ENCODE peak calls at places on chromosomes 6 and 20, in eight cellular contexts. One of them, this sample, is unnamed.

GRCh38 chr6:154466971-154467679 is 43.4 kb downstream of the CNKSR3 start:
- DNase-seq in stimulated activated naive CD8-positive, alpha-beta T cell treated with anti-CD3 and anti-CD28 coated beads, Interleukin-15, Interleukin-2, amounts not matched to agents 100 U/mL and 50 U/mL, for 24 hours: no peak
- DNase-seq in NCI-H2029: no peak
- DNase-seq in T-cell: no peak
- DNase-seq in NCI-H748 treated with DMSO at 0.1 percent for 48 hours: no peak
- DNase-seq in NCI-H446: no peak
- DNase-seq in heart left ventricle: no peak
- DNase-seq in NCI-H1105: no peak
- DNase-seq in this sample: no peak

GRCh38 chr6:53861543-53861942 is 66.7 kb downstream of the LRRC1 start:
- DNase-seq in stimulated activated naive CD8-positive, alpha-beta T cell treated with anti-CD3 and anti-CD28 coated beads, Interleukin-15, Interleukin-2, amounts not matched to agents 100 U/mL and 50 U/mL, for 24 hours: no peak
- DNase-seq in NCI-H2029: no peak
- DNase-seq in T-cell: no peak
- DNase-seq in NCI-H748 treated with DMSO at 0.1 percent for 48 hours: no peak
- DNase-seq in NCI-H446: no peak
- DNase-seq in heart left ventricle: no peak
- DNase-seq in NCI-H1105: no peak
- DNase-seq in this sample: no peak

GRCh38 chr6:31049518-31049917 is 39.2 kb downstream of the MUC22 start:
- DNase-seq in stimulated activated naive CD8-positive, alpha-beta T cell treated with anti-CD3 and anti-CD28 coated beads, Interleukin-15, Interleukin-2, amounts not matched to agents 100 U/mL and 50 U/mL, for 24 hours: no peak
- DNase-seq in NCI-H2029: no peak
- DNase-seq in T-cell: no peak
- DNase-seq in NCI-H748 treated with DMSO at 0.1 percent for 48 hours: no peak
- DNase-seq in NCI-H446: no peak
- DNase-seq in heart left ventricle: no peak
- DNase-seq in NCI-H1105: no peak
- DNase-seq in this sample: no peak

GRCh38 chr20:50892394-50892793 is 38.8 kb downstream of the ADNP start:
- DNase-seq in stimulated activated naive CD8-positive, alpha-beta T cell treated with anti-CD3 and anti-CD28 coated beads, Interleukin-15, Interleukin-2, amounts not matched to agents 100 U/mL and 50 U/mL, for 24 hours: no peak
- DNase-seq in NCI-H2029: no peak
- DNase-seq in T-cell: no peak
- DNase-seq in NCI-H748 treated with DMSO at 0.1 percent for 48 hours: no peak
- DNase-seq in NCI-H446: no peak
- DNase-seq in heart left ventricle: no peak
- DNase-seq in NCI-H1105: no peak
- DNase-seq in this sample: no peak

GRCh38 chr6:148890091-148890490 is 143.3 kb downstream of the UST start:
- DNase-seq in stimulated activated naive CD8-positive, alpha-beta T cell treated with anti-CD3 and anti-CD28 coated beads, Interleukin-15, Interleukin-2, amounts not matched to agents 100 U/mL and 50 U/mL, for 24 hours: no peak
- DNase-seq in NCI-H2029: no peak
- DNase-seq in T-cell: no peak
- DNase-seq in NCI-H748 treated with DMSO at 0.1 percent for 48 hours: no peak
- DNase-seq in NCI-H446: no peak
- DNase-seq in heart left ventricle: no peak
- DNase-seq in NCI-H1105: no peak
- DNase-seq in this sample: no peak

GRCh38 chr6:150183105-150183504 is 40.3 kb downstream of the PPP1R14C start:
- DNase-seq in stimulated activated naive CD8-positive, alpha-beta T cell treated with anti-CD3 and anti-CD28 coated beads, Interleukin-15, Interleukin-2, amounts not matched to agents 100 U/mL and 50 U/mL, for 24 hours: no peak
- DNase-seq in NCI-H2029: no peak
- DNase-seq in T-cell: no peak
- DNase-seq in NCI-H748 treated with DMSO at 0.1 percent for 48 hours: no peak
- DNase-seq in NCI-H446: no peak
- DNase-seq in heart left ventricle: no peak
- DNase-seq in NCI-H1105: no peak
- DNase-seq in this sample: no peak

GRCh38 chr6:13947611-13948178 is 22.9 kb downstream of the RNF182 start:
- DNase-seq in stimulated activated naive CD8-positive, alpha-beta T cell treated with anti-CD3 and anti-CD28 coated beads, Interleukin-15, Interleukin-2, amounts not matched to agents 100 U/mL and 50 U/mL, for 24 hours: no peak
- DNase-seq in NCI-H2029: no peak
- DNase-seq in T-cell: no peak
- DNase-seq in NCI-H748 treated with DMSO at 0.1 percent for 48 hours: no peak
- DNase-seq in NCI-H446: no peak
- DNase-seq in heart left ventricle: no peak
- DNase-seq in NCI-H1105: no peak
- DNase-seq in this sample: no peak

GRCh38 chr6:89597988-89598387 is 40.6 kb downstream of the LYRM2 start:
- DNase-seq in stimulated activated naive CD8-positive, alpha-beta T cell treated with anti-CD3 and anti-CD28 coated beads, Interleukin-15, Interleukin-2, amounts not matched to agents 100 U/mL and 50 U/mL, for 24 hours: no peak
- DNase-seq in NCI-H2029: peak; percentile 36
- DNase-seq in T-cell: no peak
- DNase-seq in NCI-H748 treated with DMSO at 0.1 percent for 48 hours: peak; percentile 32
- DNase-seq in NCI-H446: no peak
- DNase-seq in heart left ventricle: no peak
- DNase-seq in NCI-H1105: no peak
- DNase-seq in this sample: peak; percentile 6

GRCh38 chr6:133474516-133474915 is 233.4 kb downstream of the EYA4 start:
- DNase-seq in stimulated activated naive CD8-positive, alpha-beta T cell treated with anti-CD3 and anti-CD28 coated beads, Interleukin-15, Interleukin-2, amounts not matched to agents 100 U/mL and 50 U/mL, for 24 hours: no peak
- DNase-seq in NCI-H2029: no peak
- DNase-seq in T-cell: no peak
- DNase-seq in NCI-H748 treated with DMSO at 0.1 percent for 48 hours: no peak
- DNase-seq in NCI-H446: no peak
- DNase-seq in heart left ventricle: no peak
- DNase-seq in NCI-H1105: no peak
- DNase-seq in this sample: no peak

GRCh38 chr20:62642666-62643520 is 590 bp downstream of the SLCO4A1 start:
- DNase-seq in stimulated activated naive CD8-positive, alpha-beta T cell treated with anti-CD3 and anti-CD28 coated beads, Interleukin-15, Interleukin-2, amounts not matched to agents 100 U/mL and 50 U/mL, for 24 hours: peak; percentile 63
- DNase-seq in NCI-H2029: no peak
- DNase-seq in T-cell: peak; percentile 53
- DNase-seq in NCI-H748 treated with DMSO at 0.1 percent for 48 hours: no peak
- DNase-seq in NCI-H446: no peak
- DNase-seq in heart left ventricle: no peak
- DNase-seq in NCI-H1105: peak; percentile 48
- DNase-seq in this sample: peak; percentile 27

GRCh38 chr6:4664911-4665310 is 111.3 kb upstream of the CDYL start:
- DNase-seq in stimulated activated naive CD8-positive, alpha-beta T cell treated with anti-CD3 and anti-CD28 coated beads, Interleukin-15, Interleukin-2, amounts not matched to agents 100 U/mL and 50 U/mL, for 24 hours: no peak
- DNase-seq in NCI-H2029: no peak
- DNase-seq in T-cell: no peak
- DNase-seq in NCI-H748 treated with DMSO at 0.1 percent for 48 hours: no peak
- DNase-seq in NCI-H446: no peak
- DNase-seq in heart left ventricle: no peak
- DNase-seq in NCI-H1105: no peak
- DNase-seq in this sample: no peak

GRCh38 chr6:44053760-44054556 is 73.3 kb downstream of the MRPL14 start:
- DNase-seq in stimulated activated naive CD8-positive, alpha-beta T cell treated with anti-CD3 and anti-CD28 coated beads, Interleukin-15, Interleukin-2, amounts not matched to agents 100 U/mL and 50 U/mL, for 24 hours: no peak
- DNase-seq in NCI-H2029: no peak
- DNase-seq in T-cell: no peak
- DNase-seq in NCI-H748 treated with DMSO at 0.1 percent for 48 hours: no peak
- DNase-seq in NCI-H446: no peak
- DNase-seq in heart left ventricle: no peak
- DNase-seq in NCI-H1105: no peak
- DNase-seq in this sample: no peak

GRCh38 chr6:137465378-137466009 is 28.7 kb downstream of the OLIG3 start:
- DNase-seq in stimulated activated naive CD8-positive, alpha-beta T cell treated with anti-CD3 and anti-CD28 coated beads, Interleukin-15, Interleukin-2, amounts not matched to agents 100 U/mL and 50 U/mL, for 24 hours: no peak
- DNase-seq in NCI-H2029: no peak
- DNase-seq in T-cell: no peak
- DNase-seq in NCI-H748 treated with DMSO at 0.1 percent for 48 hours: peak; percentile 8
- DNase-seq in NCI-H446: no peak
- DNase-seq in heart left ventricle: no peak
- DNase-seq in NCI-H1105: no peak
- DNase-seq in this sample: no peak

GRCh38 chr20:44615169-44615791 is 32.9 kb downstream of the PKIG start:
- DNase-seq in stimulated activated naive CD8-positive, alpha-beta T cell treated with anti-CD3 and anti-CD28 coated beads, Interleukin-15, Interleukin-2, amounts not matched to agents 100 U/mL and 50 U/mL, for 24 hours: peak; percentile 22
- DNase-seq in NCI-H2029: no peak
- DNase-seq in T-cell: no peak
- DNase-seq in NCI-H748 treated with DMSO at 0.1 percent for 48 hours: no peak
- DNase-seq in NCI-H446: no peak
- DNase-seq in heart left ventricle: peak; percentile 66
- DNase-seq in NCI-H1105: no peak
- DNase-seq in this sample: no peak

GRCh38 chr6:29702519-29703103 is 20.6 kb upstream of the HLA-F start:
- DNase-seq in stimulated activated naive CD8-positive, alpha-beta T cell treated with anti-CD3 and anti-CD28 coated beads, Interleukin-15, Interleukin-2, amounts not matched to agents 100 U/mL and 50 U/mL, for 24 hours: peak; percentile 93
- DNase-seq in NCI-H2029: no peak
- DNase-seq in T-cell: peak; percentile 65
- DNase-seq in NCI-H748 treated with DMSO at 0.1 percent for 48 hours: peak; percentile 30
- DNase-seq in NCI-H446: no peak
- DNase-seq in heart left ventricle: peak; percentile 78
- DNase-seq in NCI-H1105: peak; percentile 28
- DNase-seq in this sample: no peak

GRCh38 chr6:134117409-134117808 is 65.0 kb upstream of the SLC2A12 start:
- DNase-seq in stimulated activated naive CD8-positive, alpha-beta T cell treated with anti-CD3 and anti-CD28 coated beads, Interleukin-15, Interleukin-2, amounts not matched to agents 100 U/mL and 50 U/mL, for 24 hours: no peak
- DNase-seq in NCI-H2029: no peak
- DNase-seq in T-cell: no peak
- DNase-seq in NCI-H748 treated with DMSO at 0.1 percent for 48 hours: no peak
- DNase-seq in NCI-H446: no peak
- DNase-seq in heart left ventricle: no peak
- DNase-seq in NCI-H1105: no peak
- DNase-seq in this sample: no peak

GRCh38 chr6:130382872-130383490 is 17.2 kb downstream of the TMEM200A start:
- DNase-seq in stimulated activated naive CD8-positive, alpha-beta T cell treated with anti-CD3 and anti-CD28 coated beads, Interleukin-15, Interleukin-2, amounts not matched to agents 100 U/mL and 50 U/mL, for 24 hours: no peak
- DNase-seq in NCI-H2029: no peak
- DNase-seq in T-cell: no peak
- DNase-seq in NCI-H748 treated with DMSO at 0.1 percent for 48 hours: no peak
- DNase-seq in NCI-H446: no peak
- DNase-seq in heart left ventricle: no peak
- DNase-seq in NCI-H1105: no peak
- DNase-seq in this sample: no peak

GRCh38 chr6:150053450-150053849 is 15.5 kb downstream of the ULBP3 start:
- DNase-seq in stimulated activated naive CD8-positive, alpha-beta T cell treated with anti-CD3 and anti-CD28 coated beads, Interleukin-15, Interleukin-2, amounts not matched to agents 100 U/mL and 50 U/mL, for 24 hours: no peak
- DNase-seq in NCI-H2029: no peak
- DNase-seq in T-cell: no peak
- DNase-seq in NCI-H748 treated with DMSO at 0.1 percent for 48 hours: no peak
- DNase-seq in NCI-H446: no peak
- DNase-seq in heart left ventricle: no peak
- DNase-seq in NCI-H1105: no peak
- DNase-seq in this sample: no peak

GRCh38 chr6:135305684-135306083 is 124.6 kb downstream of the MYB start:
- DNase-seq in stimulated activated naive CD8-positive, alpha-beta T cell treated with anti-CD3 and anti-CD28 coated beads, Interleukin-15, Interleukin-2, amounts not matched to agents 100 U/mL and 50 U/mL, for 24 hours: no peak
- DNase-seq in NCI-H2029: no peak
- DNase-seq in T-cell: no peak
- DNase-seq in NCI-H748 treated with DMSO at 0.1 percent for 48 hours: no peak
- DNase-seq in NCI-H446: no peak
- DNase-seq in heart left ventricle: no peak
- DNase-seq in NCI-H1105: no peak
- DNase-seq in this sample: no peak

GRCh38 chr20:845967-846893 is 12.7 kb downstream of the FAM110A start:
- DNase-seq in stimulated activated naive CD8-positive, alpha-beta T cell treated with anti-CD3 and anti-CD28 coated beads, Interleukin-15, Interleukin-2, amounts not matched to agents 100 U/mL and 50 U/mL, for 24 hours: no peak
- DNase-seq in NCI-H2029: no peak
- DNase-seq in T-cell: no peak
- DNase-seq in NCI-H748 treated with DMSO at 0.1 percent for 48 hours: no peak
- DNase-seq in NCI-H446: no peak
- DNase-seq in heart left ventricle: peak; percentile 49
- DNase-seq in NCI-H1105: no peak
- DNase-seq in this sample: no peak

GRCh38 chr6:46437671-46438221 is 53.5 kb downstream of the RCAN2 start:
- DNase-seq in stimulated activated naive CD8-positive, alpha-beta T cell treated with anti-CD3 and anti-CD28 coated beads, Interleukin-15, Interleukin-2, amounts not matched to agents 100 U/mL and 50 U/mL, for 24 hours: no peak
- DNase-seq in NCI-H2029: no peak
- DNase-seq in T-cell: no peak
- DNase-seq in NCI-H748 treated with DMSO at 0.1 percent for 48 hours: no peak
- DNase-seq in NCI-H446: no peak
- DNase-seq in heart left ventricle: no peak
- DNase-seq in NCI-H1105: no peak
- DNase-seq in this sample: no peak

GRCh38 chr6:73873081-73873480 is 177.1 kb downstream of the CD109 start:
- DNase-seq in stimulated activated naive CD8-positive, alpha-beta T cell treated with anti-CD3 and anti-CD28 coated beads, Interleukin-15, Interleukin-2, amounts not matched to agents 100 U/mL and 50 U/mL, for 24 hours: no peak
- DNase-seq in NCI-H2029: no peak
- DNase-seq in T-cell: no peak
- DNase-seq in NCI-H748 treated with DMSO at 0.1 percent for 48 hours: no peak
- DNase-seq in NCI-H446: no peak
- DNase-seq in heart left ventricle: no peak
- DNase-seq in NCI-H1105: no peak
- DNase-seq in this sample: no peak

GRCh38 chr6:32842690-32843089 is 1.2 kb downstream of the PSMB8 start:
- DNase-seq in stimulated activated naive CD8-positive, alpha-beta T cell treated with anti-CD3 and anti-CD28 coated beads, Interleukin-15, Interleukin-2, amounts not matched to agents 100 U/mL and 50 U/mL, for 24 hours: no peak
- DNase-seq in NCI-H2029: no peak
- DNase-seq in T-cell: no peak
- DNase-seq in NCI-H748 treated with DMSO at 0.1 percent for 48 hours: no peak
- DNase-seq in NCI-H446: no peak
- DNase-seq in heart left ventricle: no peak
- DNase-seq in NCI-H1105: no peak
- DNase-seq in this sample: no peak

GRCh38 chr20:11158146-11158545 is 484.3 kb upstream of the JAG1 start:
- DNase-seq in stimulated activated naive CD8-positive, alpha-beta T cell treated with anti-CD3 and anti-CD28 coated beads, Interleukin-15, Interleukin-2, amounts not matched to agents 100 U/mL and 50 U/mL, for 24 hours: no peak
- DNase-seq in NCI-H2029: no peak
- DNase-seq in T-cell: no peak
- DNase-seq in NCI-H748 treated with DMSO at 0.1 percent for 48 hours: no peak
- DNase-seq in NCI-H446: no peak
- DNase-seq in heart left ventricle: no peak
- DNase-seq in NCI-H1105: no peak
- DNase-seq in this sample: no peak

GRCh38 chr6:96923871-96924493 is 546 bp upstream of the KLHL32 start:
- DNase-seq in stimulated activated naive CD8-positive, alpha-beta T cell treated with anti-CD3 and anti-CD28 coated beads, Interleukin-15, Interleukin-2, amounts not matched to agents 100 U/mL and 50 U/mL, for 24 hours: no peak
- DNase-seq in NCI-H2029: no peak
- DNase-seq in T-cell: no peak
- DNase-seq in NCI-H748 treated with DMSO at 0.1 percent for 48 hours: peak; percentile 88
- DNase-seq in NCI-H446: no peak
- DNase-seq in heart left ventricle: no peak
- DNase-seq in NCI-H1105: no peak
- DNase-seq in this sample: no peak

GRCh38 chr20:18985551-18985950 is 172.0 kb downstream of the SCP2D1 start:
- DNase-seq in stimulated activated naive CD8-positive, alpha-beta T cell treated with anti-CD3 and anti-CD28 coated beads, Interleukin-15, Interleukin-2, amounts not matched to agents 100 U/mL and 50 U/mL, for 24 hours: peak; percentile 12
- DNase-seq in NCI-H2029: no peak
- DNase-seq in T-cell: no peak
- DNase-seq in NCI-H748 treated with DMSO at 0.1 percent for 48 hours: no peak
- DNase-seq in NCI-H446: no peak
- DNase-seq in heart left ventricle: no peak
- DNase-seq in NCI-H1105: no peak
- DNase-seq in this sample: no peak

GRCh38 chr6:116111552-116112528 is 11.2 kb downstream of the NT5DC1 start:
- DNase-seq in stimulated activated naive CD8-positive, alpha-beta T cell treated with anti-CD3 and anti-CD28 coated beads, Interleukin-15, Interleukin-2, amounts not matched to agents 100 U/mL and 50 U/mL, for 24 hours: peak; percentile 42
- DNase-seq in NCI-H2029: no peak
- DNase-seq in T-cell: no peak
- DNase-seq in NCI-H748 treated with DMSO at 0.1 percent for 48 hours: peak; percentile 45
- DNase-seq in NCI-H446: peak; percentile 24
- DNase-seq in heart left ventricle: no peak
- DNase-seq in NCI-H1105: peak; percentile 5
- DNase-seq in this sample: no peak

GRCh38 chr6:37204014-37204751 is 34.2 kb downstream of the PIM1 start:
- DNase-seq in stimulated activated naive CD8-positive, alpha-beta T cell treated with anti-CD3 and anti-CD28 coated beads, Interleukin-15, Interleukin-2, amounts not matched to agents 100 U/mL and 50 U/mL, for 24 hours: no peak
- DNase-seq in NCI-H2029: peak; percentile 40
- DNase-seq in T-cell: no peak
- DNase-seq in NCI-H748 treated with DMSO at 0.1 percent for 48 hours: no peak
- DNase-seq in NCI-H446: no peak
- DNase-seq in heart left ventricle: no peak
- DNase-seq in NCI-H1105: no peak
- DNase-seq in this sample: no peak

GRCh38 chr20:58019850-58020625 is 208.4 kb downstream of the ANKRD60 start:
- DNase-seq in stimulated activated naive CD8-positive, alpha-beta T cell treated with anti-CD3 and anti-CD28 coated beads, Interleukin-15, Interleukin-2, amounts not matched to agents 100 U/mL and 50 U/mL, for 24 hours: no peak
- DNase-seq in NCI-H2029: no peak
- DNase-seq in T-cell: no peak
- DNase-seq in NCI-H748 treated with DMSO at 0.1 percent for 48 hours: no peak
- DNase-seq in NCI-H446: no peak
- DNase-seq in heart left ventricle: no peak
- DNase-seq in NCI-H1105: no peak
- DNase-seq in this sample: no peak

GRCh38 chr6:36590237-36590636 is 3.9 kb upstream of the SRSF3 start:
- DNase-seq in stimulated activated naive CD8-positive, alpha-beta T cell treated with anti-CD3 and anti-CD28 coated beads, Interleukin-15, Interleukin-2, amounts not matched to agents 100 U/mL and 50 U/mL, for 24 hours: no peak
- DNase-seq in NCI-H2029: no peak
- DNase-seq in T-cell: no peak
- DNase-seq in NCI-H748 treated with DMSO at 0.1 percent for 48 hours: no peak
- DNase-seq in NCI-H446: no peak
- DNase-seq in heart left ventricle: no peak
- DNase-seq in NCI-H1105: no peak
- DNase-seq in this sample: no peak

GRCh38 chr6:107334026-107334425 is 125.3 kb downstream of the PDSS2 start:
- DNase-seq in stimulated activated naive CD8-positive, alpha-beta T cell treated with anti-CD3 and anti-CD28 coated beads, Interleukin-15, Interleukin-2, amounts not matched to agents 100 U/mL and 50 U/mL, for 24 hours: no peak
- DNase-seq in NCI-H2029: no peak
- DNase-seq in T-cell: no peak
- DNase-seq in NCI-H748 treated with DMSO at 0.1 percent for 48 hours: no peak
- DNase-seq in NCI-H446: no peak
- DNase-seq in heart left ventricle: no peak
- DNase-seq in NCI-H1105: no peak
- DNase-seq in this sample: no peak